ENCODE peak calls at places on chromosomes 7 and 10, in six cellular contexts. F is OCI-LY7, N is fibroblast of pulmonary artery, J is GM12864, E is RWPE1, Y is left ventricle myocardium inferior. K is an unnamed sample.

GRCh38 chr10:100782845-100783244 is 37.5 kb downstream of the PAX2 start:
- DNase-seq in F (no peak), N (no peak), J (no peak), E (no peak), Y (no peak), K (no peak)

GRCh38 chr7:7761340-7761973 is 43.0 kb upstream of the RPA3 start:
- DNase-seq in F (peak), N (peak), J (no peak), E (peak), Y (no peak), K (peak)

GRCh38 chr10:36280396-36280795 is 638.3 kb upstream of the FZD8 start:
- DNase-seq in F (no peak), N (peak), J (no peak), E (no peak), Y (no peak), K (no peak)

GRCh38 chr7:22858640-22859561 is 36.3 kb upstream of the TOMM7 start:
- DNase-seq in F (no peak), N (peak), J (no peak), E (peak), Y (no peak), K (peak)

GRCh38 chr7:6636741-6637543 is at the start of gene ZNF316:
- DNase-seq in F (peak), N (peak), J (no peak), E (peak), Y (peak), K (peak)

GRCh38 chr10:21194510-21194993 is 297.4 kb upstream of the NEBL start:
- DNase-seq in F (no peak), N (peak), J (no peak), E (peak), Y (no peak), K (no peak)

GRCh38 chr10:74651565-74651964 is 174.8 kb upstream of the KAT6B start:
- DNase-seq in F (no peak), N (no peak), J (no peak), E (no peak), Y (no peak), K (no peak)

GRCh38 chr10:57015595-57016303 is 654.7 kb upstream of the ZWINT start:
- DNase-seq in F (no peak), N (no peak), J (no peak), E (no peak), Y (no peak), K (no peak)

GRCh38 chr10:8121199-8121890 is 66.9 kb downstream of the GATA3 start:
- DNase-seq in F (no peak), N (no peak), J (no peak), E (no peak), Y (no peak), K (no peak)

GRCh38 chr7:102223175-102223574 is 63.5 kb upstream of the SH2B2 start:
- DNase-seq in F (no peak), N (no peak), J (no peak), E (no peak), Y (no peak), K (no peak)

GRCh38 chr10:510415-510881 is 179.0 kb downstream of the DIP2C start:
- DNase-seq in F (peak), N (no peak), J (no peak), E (peak), Y (peak), K (no peak)

GRCh38 chr10:110531687-110532086 is 34.0 kb downstream of the DUSP5 start:
- DNase-seq in F (peak), N (no peak), J (no peak), E (no peak), Y (no peak), K (no peak)

GRCh38 chr10:61286695-61287094 is 166.5 kb downstream of the TMEM26 start:
- DNase-seq in F (peak), N (no peak), J (peak), E (no peak), Y (no peak), K (peak)

GRCh38 chr7:130363156-130363847 is 17.0 kb upstream of the CPA1 start:
- DNase-seq in F (no peak), N (peak), J (peak), E (peak), Y (no peak), K (no peak)

GRCh38 chr10:33247221-33247907 is 87.1 kb downstream of the NRP1 start:
- DNase-seq in F (no peak), N (no peak), J (no peak), E (no peak), Y (no peak), K (no peak)

GRCh38 chr7:79502151-79502550 is 48.7 kb upstream of the MAGI2 start:
- DNase-seq in F (no peak), N (no peak), J (no peak), E (no peak), Y (no peak), K (no peak)

GRCh38 chr7:32680259-32681173 is 185.2 kb downstream of the AVL9 start:
- DNase-seq in F (no peak), N (peak), J (no peak), E (no peak), Y (no peak), K (no peak)

GRCh38 chr7:134908289-134908688 is 78.0 kb upstream of the AGBL3 start:
- DNase-seq in F (no peak), N (no peak), J (no peak), E (no peak), Y (no peak), K (no peak)

GRCh38 chr10:132973903-132974241 is 31.5 kb upstream of the CFAP46 start:
- DNase-seq in F (no peak), N (no peak), J (no peak), E (no peak), Y (no peak), K (no peak)

GRCh38 chr7:17682586-17682985 is 257.7 kb downstream of the SNX13 start:
- DNase-seq in F (no peak), N (no peak), J (no peak), E (no peak), Y (no peak), K (no peak)

GRCh38 chr10:340646-341045 is 205.4 kb downstream of the ZMYND11 start:
- DNase-seq in F (no peak), N (no peak), J (no peak), E (no peak), Y (no peak), K (no peak)

GRCh38 chr10:53122265-53122664 is 349.7 kb upstream of the MBL2 start:
- DNase-seq in F (peak), N (no peak), J (no peak), E (no peak), Y (no peak), K (no peak)

GRCh38 chr7:92025260-92025659 is 84.6 kb downstream of the AKAP9 start:
- DNase-seq in F (no peak), N (peak), J (no peak), E (peak), Y (no peak), K (no peak)

GRCh38 chr7:18995270-18995671 is 122.2 kb downstream of the TWIST1 start:
- DNase-seq in F (no peak), N (no peak), J (no peak), E (no peak), Y (no peak), K (no peak)

GRCh38 chr7:41987-42386 is 150.4 kb upstream of the FAM20C start:
- DNase-seq in F (no peak), N (no peak), J (no peak), E (no peak), Y (no peak), K (no peak)

GRCh38 chr10:74208081-74208480 is 57.1 kb downstream of the ADK start:
- DNase-seq in F (no peak), N (no peak), J (no peak), E (no peak), Y (no peak), K (no peak)

GRCh38 chr7:40115941-40116340 is 18.5 kb downstream of the MPLKIP start:
- DNase-seq in F (no peak), N (no peak), J (no peak), E (no peak), Y (no peak), K (no peak)

GRCh38 chr7:27245798-27246691 is 3.4 kb downstream of the EVX1 start:
- DNase-seq in F (no peak), N (no peak), J (no peak), E (no peak), Y (no peak), K (peak)
- TF ChIP-seq CTCF in F (no peak), N (no peak), J (no peak), E (no peak), Y (no peak), K (no peak)

GRCh38 chr7:55535637-55536016 is 36.7 kb downstream of the VOPP1 start:
- DNase-seq in F (no peak), N (no peak), J (no peak), E (no peak), Y (no peak), K (no peak)

GRCh38 chr7:55537458-55537825 is 34.9 kb downstream of the VOPP1 start:
- DNase-seq in F (no peak), N (no peak), J (no peak), E (no peak), Y (no peak), K (no peak)

GRCh38 chr7:55534916-55535636 is 37.2 kb downstream of the VOPP1 start:
- DNase-seq in F (peak), N (no peak), J (no peak), E (no peak), Y (no peak), K (peak)

GRCh38 chr7:55538538-55538937 is 33.8 kb downstream of the VOPP1 start:
- DNase-seq in F (no peak), N (peak), J (no peak), E (peak), Y (no peak), K (no peak)

DNA sequence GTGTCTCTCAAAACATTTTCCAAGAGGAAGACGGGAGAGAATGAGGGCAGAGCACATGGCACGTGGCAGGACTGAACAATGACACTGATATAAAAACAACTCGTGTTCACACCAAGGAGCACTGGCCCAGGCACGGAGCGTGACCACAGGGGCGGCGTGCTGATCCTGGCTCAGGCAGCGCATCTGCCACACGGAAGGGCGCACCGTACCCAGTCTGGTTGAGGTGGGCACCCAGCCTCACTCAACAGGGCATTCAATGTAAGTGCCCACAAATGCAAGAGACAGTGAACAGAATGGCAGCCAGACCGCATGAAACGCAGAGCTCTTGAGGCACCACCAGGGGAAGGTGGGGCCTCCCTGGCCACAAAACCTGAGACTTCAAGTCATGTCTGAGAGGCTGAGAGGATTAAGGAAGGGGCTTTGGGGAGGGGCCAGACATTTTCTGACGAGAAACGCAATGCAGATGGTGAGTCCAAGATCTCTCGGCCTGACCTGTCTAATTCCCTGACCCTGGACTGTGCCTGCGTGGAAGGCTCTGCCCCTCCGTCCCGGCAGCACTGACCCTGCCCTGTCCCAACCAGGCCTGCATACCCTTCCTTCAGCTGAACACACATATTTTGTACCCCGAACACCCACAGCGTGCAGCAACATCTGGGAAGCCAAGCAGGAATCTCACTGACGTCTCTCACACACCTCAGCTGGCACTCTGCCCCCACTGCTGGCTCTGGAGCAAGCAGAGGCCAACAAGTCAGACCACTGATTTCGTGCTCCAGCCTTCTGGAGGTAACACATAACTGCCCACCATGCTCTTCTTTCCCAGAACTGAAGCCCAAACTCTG is 35.5 kb downstream of the VOPP1 start:
- DNase-seq in F (no peak), N (no peak), J (no peak), E (no peak), Y (no peak), K (no peak)
- TF ChIP-seq CTCF in F (peak), N (no peak), J (peak), E (no peak), Y (no peak), K (no peak)

GRCh38 chr10:63940277-63940972 is 419.2 kb downstream of the REEP3 start:
- DNase-seq in F (no peak), N (no peak), J (no peak), E (no peak), Y (no peak), K (no peak)

GRCh38 chr10:63929826-63930467 is 408.7 kb downstream of the REEP3 start:
- DNase-seq in F (no peak), N (no peak), J (no peak), E (peak), Y (no peak), K (no peak)

GRCh38 chr10:63930584-63930983 is 409.4 kb downstream of the REEP3 start:
- DNase-seq in F (no peak), N (no peak), J (no peak), E (no peak), Y (no peak), K (no peak)

GRCh38 chr10:63935705-63936104 is 414.5 kb downstream of the REEP3 start:
- DNase-seq in F (peak), N (peak), J (no peak), E (no peak), Y (no peak), K (peak)
- TF ChIP-seq CTCF in F (peak), N (no peak), J (no peak), E (no peak), Y (no peak), K (no peak)

GRCh38 chr7:99447943-99448342 is 9.2 kb downstream of the CPSF4 start:
- DNase-seq in F (no peak), N (no peak), J (no peak), E (no peak), Y (no peak), K (no peak)
- TF ChIP-seq CTCF in F (no peak), N (no peak), J (no peak), E (no peak), Y (no peak), K (no peak)

DNA sequence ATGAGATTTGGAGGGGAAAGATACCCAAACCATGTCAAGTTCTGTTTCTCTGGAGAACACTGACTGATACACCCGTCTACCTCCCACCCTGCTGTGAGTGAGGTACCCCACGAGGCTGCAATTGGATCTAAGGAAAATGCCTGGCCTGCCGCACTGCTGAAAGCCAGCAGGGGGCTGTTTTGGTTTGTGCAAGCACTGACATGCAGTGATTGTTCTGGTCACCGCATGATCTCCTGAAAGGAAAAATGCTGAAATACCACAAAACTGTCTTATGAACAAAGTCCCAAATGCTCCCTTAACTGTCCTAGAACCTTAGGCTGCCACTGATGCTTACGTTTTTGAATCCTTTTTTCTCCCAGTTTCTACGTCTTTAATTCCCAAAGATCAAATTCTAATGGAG is 132.7 kb downstream of the JCAD start:
- DNase-seq in F (no peak), N (peak), J (no peak), E (peak), Y (no peak), K (no peak)
- TF ChIP-seq CTCF in F (no peak), N (peak), J (peak), E (peak), Y (peak), K (no peak)

GRCh38 chr10:130179640-130180039 is 43.4 kb downstream of the GLRX3 start:
- DNase-seq in F (peak), N (peak), J (no peak), E (peak), Y (no peak), K (no peak)
- TF ChIP-seq CTCF in F (peak), N (peak), J (peak), E (peak), Y (peak), K (no peak)

DNA sequence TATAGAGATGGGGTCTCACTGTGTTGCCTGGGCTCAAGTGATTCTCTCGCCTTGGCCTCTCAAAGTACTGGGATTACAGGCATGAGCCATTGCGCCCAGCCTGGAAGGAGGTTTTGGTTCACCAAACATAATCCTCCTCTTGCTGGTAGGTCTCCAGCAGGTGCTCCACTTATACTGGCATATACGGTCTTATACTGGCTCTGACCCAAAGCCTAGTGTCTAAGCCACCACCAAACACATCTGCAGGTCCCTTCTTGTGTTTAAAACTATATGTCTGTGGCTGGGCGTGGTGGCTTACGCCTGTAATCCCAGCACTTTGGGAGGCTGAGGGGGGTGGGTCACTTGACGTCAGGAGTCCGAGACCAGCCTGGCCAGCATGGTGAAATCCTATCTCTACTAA is 5.4 kb downstream of the MBLAC1 start:
- DNase-seq in F (no peak), N (no peak), J (no peak), E (no peak), Y (no peak), K (no peak)
- TF ChIP-seq CTCF in F (no peak), N (no peak), J (no peak), E (no peak), Y (no peak), K (no peak)

GRCh38 chr10:17622061-17622460 is 4.9 kb upstream of the HACD1 start:
- DNase-seq in F (no peak), N (no peak), J (no peak), E (no peak), Y (no peak), K (no peak)

GRCh38 chr10:17616403-17617030 is 657 bp downstream of the HACD1 start:
- DNase-seq in F (no peak), N (peak), J (no peak), E (peak), Y (peak), K (peak)

DNA sequence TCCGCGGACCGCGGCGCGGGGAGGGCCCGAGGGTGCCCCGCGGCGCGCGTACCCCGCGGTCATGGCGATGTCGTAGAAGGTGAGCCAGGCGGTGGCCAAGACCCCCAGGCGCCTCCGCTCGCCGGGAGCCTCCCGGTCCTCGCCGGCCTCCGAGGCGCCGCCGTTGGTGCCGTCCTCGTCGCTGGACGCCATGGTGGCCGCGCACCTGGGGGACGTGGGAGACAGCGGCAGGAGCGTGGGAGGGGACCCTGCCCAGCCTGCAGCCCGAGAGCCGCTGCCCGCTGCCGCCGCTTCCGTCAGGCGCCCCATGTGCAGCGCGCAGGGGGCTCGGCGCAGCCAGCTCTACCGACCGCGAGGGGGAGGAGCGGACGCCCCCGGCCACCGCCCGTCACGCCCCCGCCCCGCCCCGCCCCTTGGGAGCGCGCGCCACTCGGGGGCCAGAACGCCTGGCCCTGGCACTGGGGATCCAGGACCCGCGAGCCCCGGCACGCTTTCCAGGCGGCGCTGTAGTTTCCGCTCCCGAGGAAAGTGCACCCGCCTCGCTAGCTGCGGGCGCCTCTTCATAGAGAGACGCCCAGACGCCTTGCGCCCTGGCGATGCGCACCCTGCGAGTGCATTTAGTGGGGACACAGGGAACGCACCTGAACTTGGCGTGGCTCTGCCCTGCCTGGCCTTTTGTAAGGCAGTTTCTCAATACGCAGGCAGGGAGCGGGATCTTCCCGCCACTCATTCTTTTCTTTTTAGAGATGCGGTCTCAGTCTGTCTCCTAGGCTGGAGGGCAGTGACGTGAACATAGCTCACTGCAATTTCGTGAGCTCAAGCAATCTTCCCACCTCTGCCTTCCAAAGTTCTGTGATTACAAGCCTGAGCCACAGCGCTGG is at the start of gene HACD1:
- DNase-seq in F (no peak), N (peak), J (no peak), E (peak), Y (peak), K (peak)
- TF ChIP-seq CTCF in F (no peak), N (no peak), J (no peak), E (peak), Y (no peak), K (no peak)

GRCh38 chr7:55134786-55135185 is 116.0 kb downstream of the EGFR start:
- DNase-seq in F (no peak), N (no peak), J (no peak), E (no peak), Y (no peak), K (no peak)

GRCh38 chr7:55132550-55132889 is 113.7 kb downstream of the EGFR start:
- DNase-seq in F (no peak), N (no peak), J (no peak), E (no peak), Y (no peak), K (no peak)

GRCh38 chr7:55135462-55135861 is 116.6 kb downstream of the EGFR start:
- DNase-seq in F (no peak), N (no peak), J (no peak), E (no peak), Y (no peak), K (no peak)

GRCh38 chr7:55132890-55133551 is 114.2 kb downstream of the EGFR start:
- DNase-seq in F (no peak), N (peak), J (no peak), E (peak), Y (no peak), K (no peak)

GRCh38 chr7:55133630-55134392 is 115.0 kb downstream of the EGFR start:
- DNase-seq in F (no peak), N (peak), J (no peak), E (peak), Y (peak), K (no peak)
- TF ChIP-seq CTCF in F (no peak), N (no peak), J (no peak), E (no peak), Y (peak), K (no peak)